ENCODE peak calls at places on chromosomes 11 and 22, in ten cellular contexts. V, J, Z, T, Q, O, G, U, K and H are unnamed samples.

GRCh38 chr11:92765965-92766371 is 203.5 kb upstream of the MTNR1B start:
- DNase-seq in Q (peak; percentile 99), J (no peak), K (no peak), O (peak; percentile 6), Z (peak; percentile 79), T (no peak), V (no peak), G (peak; percentile 33), U (no peak), H (no peak)

GRCh38 chr11:44096360-44097188 is 1.1 kb downstream of the EXT2 start:
- DNase-seq in J (no peak), Z (no peak), U (no peak), V (peak; percentile 64), G (no peak), T (no peak), Q (no peak), K (no peak), O (no peak), H (no peak)

GRCh38 chr11:65590240-65590738 is 5.3 kb downstream of the KCNK7 start:
- DNase-seq in J (no peak), Z (no peak), V (no peak), T (no peak), U (no peak), K (no peak), G (no peak), Q (no peak), O (no peak), H (no peak)

GRCh38 chr11:74551754-74552145 is 40.6 kb upstream of the POLD3 start:
- DNase-seq in Q (no peak), J (no peak), T (no peak), Z (no peak), G (no peak), U (no peak), K (no peak), O (no peak), V (no peak), H (no peak)

GRCh38 chr11:125593113-125593761 is 585 bp downstream of the STT3A start:
- DNase-seq in J (no peak), K (no peak), T (peak; percentile 68), G (no peak), Q (peak; percentile 54), O (peak; percentile 12), Z (no peak), U (no peak), V (peak; percentile 30), H (no peak)

GRCh38 chr11:31968774-31969433 is 122.0 kb upstream of the RCN1 start:
- DNase-seq in Q (no peak), K (no peak), V (peak; percentile 59), J (no peak), U (no peak), G (no peak), Z (no peak), T (peak; percentile 33), O (no peak), H (no peak)

GRCh38 chr22:19043111-19044085 is 78.8 kb downstream of the DGCR2 start:
- DNase-seq in O (no peak), G (no peak), V (no peak), K (no peak), U (no peak), Z (no peak), Q (no peak), T (no peak), J (peak; percentile 31), H (no peak)

GRCh38 chr22:42217019-42217751 is 53.3 kb downstream of the TCF20 start:
- DNase-seq in U (no peak), G (no peak), V (no peak), O (no peak), Q (no peak), T (no peak), Z (no peak), J (no peak), K (no peak), H (no peak)

GRCh38 chr22:39026509-39027150 is 5.7 kb downstream of the APOBEC3D start:
- DNase-seq in K (no peak), Z (no peak), G (no peak), Q (no peak), T (no peak), O (no peak), J (no peak), V (peak; percentile 8), U (no peak), H (no peak)

GRCh38 chr11:70192666-70193410 is 10.3 kb upstream of the FADD start:
- DNase-seq in O (no peak), Z (no peak), G (no peak), Q (no peak), K (no peak), V (no peak), T (no peak), J (no peak), U (no peak), H (no peak)

GRCh38 chr11:102256251-102256650 is 61.0 kb upstream of the BIRC3 start:
- DNase-seq in J (no peak), G (no peak), T (no peak), K (no peak), V (peak; percentile 95), U (no peak), O (no peak), Z (no peak), Q (no peak), H (no peak)

GRCh38 chr22:50245214-50246072 is 620 bp upstream of the TUBGCP6 start:
- DNase-seq in V (no peak), J (no peak), U (no peak), G (no peak), O (no peak), Q (no peak), Z (no peak), T (no peak), K (no peak), H (no peak)

GRCh38 chr11:58900479-58901420 is 38.5 kb upstream of the GLYATL1 start:
- DNase-seq in Q (peak; percentile 34), U (no peak), J (peak; percentile 64), G (peak; percentile 74), K (no peak), Z (peak; percentile 99), O (peak; percentile 48), T (peak; percentile 87), V (peak; percentile 77), H (peak; percentile 65)

GRCh38 chr11:126415669-126416420 is 60.4 kb downstream of the ST3GAL4 start:
- DNase-seq in G (peak; percentile 67), V (no peak), Q (no peak), J (peak; percentile 66), T (no peak), Z (no peak), K (no peak), U (no peak), O (no peak), H (no peak)

GRCh38 chr11:133029096-133029495 is 503.2 kb downstream of the OPCML start:
- DNase-seq in J (no peak), K (no peak), Z (no peak), U (no peak), Q (no peak), G (no peak), T (no peak), O (no peak), V (no peak), H (no peak)

GRCh38 chr22:26643368-26644100 is 13.9 kb upstream of the MIAT start:
- DNase-seq in V (no peak), G (no peak), T (no peak), J (no peak), K (no peak), Z (peak; percentile 69), U (no peak), Q (no peak), O (no peak), H (no peak)

GRCh38 chr11:59221438-59221837 is 8.7 kb upstream of the MPEG1 start:
- DNase-seq in Q (no peak), U (no peak), Z (no peak), J (no peak), O (no peak), K (no peak), T (no peak), V (peak; percentile 68), G (no peak), H (no peak)

GRCh38 chr11:72591785-72592490 is 82.3 kb downstream of the PDE2A start:
- DNase-seq in U (no peak), T (no peak), V (no peak), Q (no peak), O (peak; percentile 43), Z (no peak), K (peak; percentile 32), G (no peak), J (peak; percentile 80), H (peak; percentile 31)

GRCh38 chr22:32746715-32747114 is 54.8 kb upstream of the TIMP3 start:
- DNase-seq in T (no peak), G (no peak), Q (no peak), Z (peak; percentile 23), J (no peak), V (no peak), U (no peak), O (no peak), K (no peak), H (no peak)

GRCh38 chr22:30318773-30319419 is 7.8 kb downstream of the TBC1D10A start:
- DNase-seq in O (no peak), U (no peak), Q (no peak), K (no peak), T (no peak), G (no peak), Z (peak; percentile 37), V (no peak), J (no peak), H (no peak)

GRCh38 chr11:85668157-85668556 is 3.2 kb upstream of the CREBZF start:
- DNase-seq in U (no peak), O (no peak), Z (no peak), J (no peak), K (no peak), G (no peak), V (no peak), T (no peak), Q (no peak), H (no peak)